ENCODE peak calls at places on chromosomes 16 and 17, in four cellular contexts. A is adrenal gland, Q is IMR-90, R is ovary. O is an unnamed sample.

GRCh38 chr16:1168837-1169236 is 15.9 kb downstream of the CACNA1H start:
- DNase-seq in A (no peak), Q (no peak), R (no peak), O (no peak)

GRCh38 chr17:61862105-61862574 is 1.2 kb downstream of the BRIP1 start:
- DNase-seq in A (no peak), Q (peak), R (no peak), O (peak)

GRCh38 chr16:56554441-56554840 is 10.4 kb upstream of the MT4 start:
- DNase-seq in Q (no peak), R (no peak), A (no peak), O (no peak)

GRCh38 chr17:62075308-62075815 is 10.3 kb upstream of the MED13 start:
- DNase-seq in Q (peak), A (peak), R (no peak), O (no peak)

GRCh38 chr17:17320188-17320910 is 17.2 kb downstream of the NT5M start:
- DNase-seq in A (no peak), R (no peak), Q (no peak), O (no peak)

GRCh38 chr17:56681561-56682266 is 88.2 kb downstream of the NOG start:
- DNase-seq in R (no peak), Q (peak), A (no peak), O (no peak)

GRCh38 chr17:57587201-57587870 is 157.8 kb downstream of the CCDC182 start:
- DNase-seq in A (no peak), Q (no peak), R (no peak), O (no peak)

GRCh38 chr16:65176603-65177002 is 54.7 kb upstream of the CDH11 start:
- DNase-seq in Q (peak), A (peak), R (peak), O (no peak)

GRCh38 chr17:12549499-12549901 is 116.2 kb upstream of the MYOCD start:
- DNase-seq in A (no peak), R (no peak), Q (peak), O (no peak)

GRCh38 chr17:46889519-46889918 is 33.4 kb upstream of the GOSR2 start:
- DNase-seq in A (no peak), R (no peak), Q (no peak), O (no peak)

GRCh38 chr17:57296231-57296630 is 39.9 kb downstream of the MSI2 start:
- DNase-seq in A (no peak), R (no peak), Q (no peak), O (no peak)

GRCh38 chr17:79871131-79871530 is 31.9 kb upstream of the CBX4 start:
- DNase-seq in Q (no peak), R (no peak), A (no peak), O (no peak)

GRCh38 chr16:84603115-84603816 is 14.6 kb downstream of the COTL1 start:
- DNase-seq in Q (peak), A (peak), R (peak), O (peak)

GRCh38 chr16:56930516-56931252 is 1.3 kb upstream of the HERPUD1 start:
- DNase-seq in A (no peak), R (no peak), Q (no peak), O (peak)

GRCh38 chr16:73020409-73020884 is 27.5 kb downstream of the ZFHX3 start:
- DNase-seq in R (no peak), Q (peak), A (peak), O (peak)

GRCh38 chr16:13984794-13985193 is 64.8 kb downstream of the ERCC4 start:
- DNase-seq in R (no peak), Q (no peak), A (no peak), O (no peak)

GRCh38 chr17:61454932-61455753 is 2.9 kb downstream of the TBX4 start:
- DNase-seq in R (no peak), A (no peak), Q (no peak), O (no peak)

GRCh38 chr16:85845276-85845675 is 45.8 kb downstream of the COX4I1 start:
- DNase-seq in A (no peak), Q (no peak), R (no peak), O (no peak)

GRCh38 chr17:74460996-74461395 is 5.4 kb upstream of the CD300A start:
- DNase-seq in A (no peak), R (no peak), Q (no peak), O (no peak)

GRCh38 chr16:79754081-79754872 is 153.7 kb upstream of the MAF start:
- DNase-seq in R (no peak), A (no peak), Q (no peak), O (no peak)

GRCh38 chr17:17694229-17695081 is 13.2 kb downstream of the RAI1 start:
- DNase-seq in Q (peak), A (peak), R (peak), O (peak)

GRCh38 chr17:79272666-79273219 is 198.1 kb downstream of the ENGASE start:
- DNase-seq in Q (peak), A (no peak), R (no peak), O (no peak)

GRCh38 chr17:68033636-68034451 is 1.7 kb upstream of the KPNA2 start:
- DNase-seq in R (no peak), A (peak), Q (peak), O (peak)

GRCh38 chr17:64387145-64387473 is 3.6 kb downstream of the PECAM1 start:
- DNase-seq in Q (no peak), A (no peak), R (no peak), O (no peak)

GRCh38 chr17:17769869-17770361 is 66.9 kb downstream of the SREBF1 start:
- DNase-seq in Q (no peak), R (no peak), A (no peak), O (no peak)

GRCh38 chr16:86897486-86897885 is 319.1 kb downstream of the FOXL1 start:
- DNase-seq in Q (no peak), R (no peak), A (no peak), O (no peak)

GRCh38 chr16:10536814-10537389 is 43.5 kb downstream of the EMP2 start:
- DNase-seq in R (no peak), Q (no peak), A (no peak), O (no peak)

GRCh38 chr17:58136669-58137279 is 11.4 kb upstream of the OR4D1 start:
- DNase-seq in Q (no peak), A (no peak), R (no peak), O (peak)

GRCh38 chr17:79842136-79842655 is 3.0 kb upstream of the CBX4 start:
- DNase-seq in A (no peak), R (peak), Q (no peak), O (no peak)

GRCh38 chr17:17738901-17739300 is 57.6 kb downstream of the RAI1 start:
- DNase-seq in R (no peak), A (peak), Q (no peak), O (no peak)

GRCh38 chr16:59527206-59527997 is 793.3 kb upstream of the GOT2 start:
- DNase-seq in Q (peak), R (no peak), A (no peak), O (no peak)

GRCh38 chr17:30173649-30174048 is 57.0 kb downstream of the NSRP1 start:
- DNase-seq in A (no peak), Q (no peak), R (no peak), O (no peak)

GRCh38 chr17:40509626-40510327 is 8.4 kb upstream of the TNS4 start:
- DNase-seq in Q (no peak), A (no peak), R (no peak), O (no peak)

GRCh38 chr17:66240013-66240412 is 10.8 kb upstream of the APOH start:
- DNase-seq in Q (no peak), A (no peak), R (no peak), O (no peak)

GRCh38 chr17:34301986-34302385 is 16.4 kb downstream of the CCL11 start:
- DNase-seq in A (no peak), Q (peak), R (no peak), O (no peak)

GRCh38 chr17:1322014-1322428 is 42.6 kb downstream of the TRARG1 start:
- DNase-seq in A (no peak), R (no peak), Q (no peak), O (peak)
- TF ChIP-seq POLR2A in A (no peak), R (no peak), Q (no peak), O (no peak)

GRCh38 chr17:54902611-54903010 is 2.0 kb downstream of the TOM1L1 start:
- DNase-seq in R (no peak), Q (no peak), A (no peak), O (no peak)
- TF ChIP-seq POLR2A in R (no peak), Q (no peak), A (no peak), O (no peak)

GRCh38 chr16:4659363-4660353 is 33.7 kb upstream of the NUDT16L1 start:
- DNase-seq in R (no peak), Q (no peak), A (no peak), O (no peak)

GRCh38 chr16:4656695-4657686 is 32.4 kb downstream of the MGRN1 start:
- DNase-seq in R (no peak), A (no peak), Q (no peak), O (no peak)

GRCh38 chr16:4663756-4664465 is 29.5 kb upstream of the NUDT16L1 start:
- DNase-seq in Q (no peak), R (no peak), A (peak), O (no peak)

GRCh38 chr16:4661661-4662060 is 31.7 kb upstream of the NUDT16L1 start:
- DNase-seq in R (no peak), A (no peak), Q (no peak), O (no peak)

GRCh38 chr16:4660454-4661007 is 32.8 kb upstream of the NUDT16L1 start:
- DNase-seq in A (no peak), R (no peak), Q (peak), O (no peak)
- TF ChIP-seq POLR2A in A (no peak), R (no peak), Q (no peak), O (no peak)

GRCh38 chr17:81473019-81473418 is 39.6 kb downstream of the ACTG1 start:
- DNase-seq in Q (no peak), R (no peak), A (peak), O (no peak)

GRCh38 chr17:81470270-81470943 is 42.2 kb downstream of the ACTG1 start:
- DNase-seq in Q (no peak), A (no peak), R (no peak), O (no peak)

GRCh38 chr17:81469266-81469665 is 43.3 kb downstream of the ACTG1 start:
- DNase-seq in A (no peak), Q (no peak), R (no peak), O (no peak)

GRCh38 chr17:81470944-81471803 is 41.4 kb downstream of the ACTG1 start:
- DNase-seq in A (no peak), Q (peak), R (no peak), O (no peak)

DNA sequence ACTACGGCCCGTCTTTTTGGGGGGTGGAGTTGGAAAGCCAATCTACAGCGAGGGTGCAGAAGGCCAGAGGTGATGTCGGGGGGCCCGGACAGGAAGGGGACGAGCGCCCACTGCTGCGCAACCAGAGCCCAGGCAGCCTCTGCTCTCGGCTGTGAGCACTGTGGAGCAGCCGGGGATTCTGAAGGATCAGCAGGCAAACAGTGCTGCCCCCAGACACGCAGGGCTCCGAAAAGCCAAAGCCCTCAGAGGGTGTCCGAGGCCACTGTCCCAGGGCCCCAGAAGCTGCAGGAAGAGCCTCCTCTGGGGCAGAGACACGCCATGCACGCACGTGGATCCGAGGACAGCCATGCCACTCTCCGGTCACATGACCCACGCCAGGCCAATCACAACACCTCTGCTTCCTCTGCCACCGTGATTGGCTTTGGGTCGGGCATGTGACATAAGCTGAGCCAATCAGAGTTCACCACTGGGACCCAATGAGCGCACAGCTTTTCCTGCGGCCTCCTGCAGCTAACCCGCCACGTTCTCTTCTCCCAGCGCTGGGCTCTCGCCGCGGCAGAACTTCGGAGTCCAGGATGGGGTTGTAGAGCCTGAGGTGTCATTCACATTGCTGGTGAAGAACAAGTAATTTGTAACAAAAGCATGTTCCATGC is 40.7 kb downstream of the ACTG1 start:
- DNase-seq in R (peak), A (peak), Q (no peak), O (peak)
- TF ChIP-seq POLR2A in R (no peak), A (no peak), Q (no peak), O (no peak)

GRCh38 chr16:3581392-3581791 is 4.2 kb upstream of the NLRC3 start:
- DNase-seq in A (no peak), R (no peak), Q (no peak), O (no peak)

GRCh38 chr16:3580686-3581085 is 3.5 kb upstream of the NLRC3 start:
- DNase-seq in A (no peak), R (no peak), Q (peak), O (no peak)

GRCh38 chr16:3580271-3580670 is 3.1 kb upstream of the NLRC3 start:
- DNase-seq in R (no peak), A (no peak), Q (no peak), O (no peak)

GRCh38 chr16:3578610-3579551 is 1.7 kb upstream of the NLRC3 start:
- DNase-seq in Q (no peak), R (no peak), A (no peak), O (no peak)

GRCh38 chr16:3579776-3580175 is 2.6 kb upstream of the NLRC3 start:
- DNase-seq in R (no peak), Q (no peak), A (no peak), O (no peak)
- TF ChIP-seq POLR2A in R (no peak), Q (no peak), A (no peak), O (no peak)

GRCh38 chr17:45339646-45340605 is 23.1 kb upstream of the MAP3K14 start:
- DNase-seq in R (no peak), Q (no peak), A (no peak), O (no peak)

GRCh38 chr17:45336390-45337182 is 19.8 kb upstream of the MAP3K14 start:
- DNase-seq in A (no peak), R (no peak), Q (no peak), O (no peak)

GRCh38 chr17:45335721-45336120 is 18.9 kb upstream of the MAP3K14 start:
- DNase-seq in Q (no peak), R (no peak), A (no peak), O (no peak)

GRCh38 chr17:45338996-45339535 is 22.2 kb upstream of the MAP3K14 start:
- DNase-seq in Q (no peak), A (no peak), R (no peak), O (no peak)

DNA sequence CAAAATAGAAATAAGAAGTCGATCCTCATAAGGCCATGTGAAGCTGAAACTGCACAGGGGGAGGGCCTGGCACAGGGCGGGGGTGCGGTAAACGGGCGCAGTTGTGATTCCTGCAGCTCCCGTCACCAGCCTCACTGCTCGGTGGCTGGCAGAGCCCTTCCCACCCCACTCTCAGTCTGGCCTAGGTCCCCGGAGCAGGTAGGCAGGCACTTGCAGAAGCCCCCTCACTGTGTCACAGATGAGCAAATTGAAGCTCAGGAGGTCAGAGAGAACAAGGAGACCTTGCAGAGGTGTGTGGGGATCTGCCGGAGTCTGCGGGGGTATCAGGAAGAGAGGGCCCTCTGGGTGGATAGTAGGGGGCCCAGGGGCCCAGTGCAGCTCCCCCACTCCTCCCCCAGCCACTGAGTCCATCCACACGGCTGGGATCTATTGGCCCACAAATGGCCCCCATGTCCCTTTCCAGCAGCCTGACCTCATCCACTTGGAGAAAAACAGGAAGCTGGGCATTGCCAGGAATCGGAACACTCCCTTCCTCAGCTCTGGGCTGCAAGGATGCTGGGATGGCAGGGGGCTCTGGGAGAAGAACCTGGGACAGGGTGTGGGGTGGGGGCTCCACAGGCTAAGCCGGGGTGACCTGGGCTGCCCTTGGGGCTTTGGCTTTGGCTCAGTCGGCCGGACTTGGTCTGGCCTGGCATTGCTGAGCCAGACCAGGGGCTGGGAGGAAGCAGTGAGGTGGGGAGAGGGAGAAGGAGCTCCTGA is 21.4 kb upstream of the MAP3K14 start:
- DNase-seq in A (no peak), R (no peak), Q (no peak), O (no peak)
- TF ChIP-seq POLR2A in A (no peak), R (no peak), Q (no peak), O (no peak)

DNA sequence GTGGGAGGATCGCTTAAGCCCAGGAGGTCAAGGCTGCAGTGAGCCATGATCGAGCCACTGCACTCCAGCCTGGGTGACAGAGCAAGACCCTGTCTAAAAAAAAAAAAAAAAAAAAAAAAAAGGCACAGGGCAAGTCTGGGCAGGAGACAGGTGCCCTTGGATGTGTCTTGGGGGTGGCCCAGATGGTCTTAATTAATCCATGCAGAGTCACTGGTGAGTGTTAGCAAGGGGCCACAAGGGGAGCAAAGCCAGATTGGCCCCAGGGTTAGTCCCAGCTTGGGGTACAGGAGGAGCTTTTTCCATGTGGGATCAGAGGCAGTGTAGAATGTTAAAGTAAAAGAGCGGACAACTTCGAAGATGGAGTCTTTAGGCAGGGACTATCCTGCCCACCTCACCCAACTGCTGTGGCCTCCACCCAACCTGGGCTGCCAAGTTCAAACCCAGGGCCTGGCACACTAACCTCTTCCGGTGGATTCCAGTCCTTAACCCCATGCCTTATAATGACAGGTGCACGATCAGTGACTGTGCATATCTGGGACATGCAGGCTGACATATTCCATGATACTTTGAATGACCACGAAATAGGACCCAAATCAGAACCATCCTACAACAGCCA is 32.2 kb upstream of the MFSD6L start:
- DNase-seq in A (no peak), R (no peak), Q (no peak), O (no peak)
- TF ChIP-seq POLR2A in A (no peak), R (no peak), Q (no peak), O (no peak)

GRCh38 chr17:38729886-38730525 is at the start of gene CISD3:
- DNase-seq in A (peak), R (peak), Q (peak), O (peak)
- TF ChIP-seq POLR2A in A (no peak), R (peak), Q (no peak), O (peak)

O was measured in erythroblast.